ENCODE peak calls at places on chromosomes 4 and X, in four cellular contexts. S is hypothalamus, Z is keratinocyte, O is adipocyte. U is an unnamed sample.

GRCh38 chrX:117989512-117989911 is 127.1 kb downstream of the KLHL13 start:
- DNase-seq in S (no peak), Z (no peak), O (peak), U (no peak)

GRCh38 chr4:132132433-132132832 is 1016.7 kb upstream of the PCDH10 start:
- DNase-seq in S (no peak), Z (no peak), O (no peak), U (no peak)

GRCh38 chr4:126628933-126629332 is 1003.8 kb upstream of the INTU start:
- DNase-seq in S (no peak), Z (no peak), O (no peak), U (no peak)

GRCh38 chrX:39513836-39514235 is 583.9 kb downstream of the BCOR start:
- DNase-seq in S (no peak), Z (no peak), O (no peak), U (no peak)

GRCh38 chr4:22607382-22607781 is 85.4 kb upstream of the GBA3 start:
- DNase-seq in S (no peak), Z (no peak), O (peak), U (peak)

GRCh38 chrX:73965833-73966232 is 338.1 kb upstream of the ZCCHC13 start:
- DNase-seq in S (no peak), Z (no peak), O (no peak), U (no peak)

GRCh38 chr4:82780398-82781231 is 18.0 kb downstream of the SCD5 start:
- DNase-seq in S (peak), Z (no peak), O (peak), U (peak)

GRCh38 chr4:61462451-61463326 is 262.6 kb downstream of the ADGRL3 start:
- DNase-seq in S (no peak), Z (no peak), O (peak), U (peak)

GRCh38 chr4:183987987-183988392 is 82.9 kb downstream of the STOX2 start:
- DNase-seq in S (peak), Z (peak), O (peak), U (peak)

GRCh38 chrX:38864165-38864564 is 62.9 kb downstream of the MID1IP1 start:
- DNase-seq in S (no peak), Z (no peak), O (peak), U (no peak)

GRCh38 chr4:137065306-137065705 is 467.0 kb downstream of the PCDH18 start:
- DNase-seq in S (no peak), Z (no peak), O (no peak), U (peak)

GRCh38 chrX:40468033-40468979 is 112.5 kb upstream of the ATP6AP2 start:
- DNase-seq in S (peak), Z (no peak), O (peak), U (peak)

GRCh38 chrX:110402091-110402854 is 43.6 kb downstream of the RTL9 start:
- DNase-seq in S (no peak), Z (no peak), O (peak), U (peak)

GRCh38 chrX:34716322-34716721 is 59.2 kb upstream of the TMEM47 start:
- DNase-seq in S (no peak), Z (no peak), O (no peak), U (peak)

GRCh38 chr4:8236141-8236919 is 33.2 kb upstream of the HTRA3 start:
- DNase-seq in S (no peak), Z (no peak), O (no peak), U (no peak)

GRCh38 chr4:47862297-47862696 is 24.4 kb upstream of the CORIN start:
- DNase-seq in S (no peak), Z (no peak), O (peak), U (peak)